ENCODE peak calls at places on chromosomes 5 and 9, in eight cellular contexts. C, J, G, X, R, Z, Q and H are unnamed samples.

GRCh38 chr9:32431940-32432555 is 47.6 kb downstream of the ACO1 start:
- DNase-seq in X (no peak), G (no peak), Z (peak), R (no peak), J (peak), C (peak), Q (no peak), H (peak)

GRCh38 chr9:75889577-75889976 is 896 bp upstream of the PCSK5 start:
- DNase-seq in X (no peak), Z (no peak), R (no peak), C (no peak), J (peak), Q (no peak), G (no peak), H (no peak)

GRCh38 chr9:115165233-115165632 is 47.3 kb upstream of the TNC start:
- DNase-seq in Q (no peak), J (no peak), G (no peak), R (no peak), C (no peak), X (no peak), Z (no peak), H (no peak)

GRCh38 chr5:181181650-181182565 is 23.1 kb downstream of the TRIM7 start:
- DNase-seq in C (peak), Q (peak), G (no peak), J (no peak), R (peak), X (no peak), Z (peak), H (peak)

GRCh38 chr5:3252235-3252634 is 343.4 kb upstream of the IRX1 start:
- DNase-seq in R (no peak), Q (no peak), Z (no peak), G (no peak), J (no peak), X (no peak), C (no peak), H (no peak)

GRCh38 chr5:66960373-66961137 is 236.0 kb downstream of the CD180 start:
- DNase-seq in J (peak), X (no peak), G (no peak), C (no peak), Q (no peak), R (no peak), Z (peak), H (peak)

GRCh38 chr5:91499943-91500531 is 116.9 kb upstream of the ARRDC3 start:
- DNase-seq in G (peak), Q (no peak), J (peak), C (no peak), Z (peak), R (peak), X (no peak), H (peak)

GRCh38 chr9:36100532-36100931 is 36.0 kb upstream of the GLIPR2 start:
- DNase-seq in Q (no peak), R (peak), C (no peak), Z (no peak), G (no peak), J (no peak), X (no peak), H (no peak)

GRCh38 chr9:70553718-70554673 is 139.5 kb upstream of the KLF9 start:
- DNase-seq in Q (no peak), C (no peak), G (no peak), R (peak), J (peak), Z (no peak), X (no peak), H (peak)

GRCh38 chr9:6015278-6016157 is at the start of gene RANBP6:
- DNase-seq in R (peak), J (peak), G (peak), X (peak), Z (peak), Q (peak), C (peak), H (peak)

GRCh38 chr9:115022760-115023434 is 92.5 kb upstream of the TNFSF8 start:
- DNase-seq in G (peak), X (no peak), C (no peak), Q (no peak), Z (no peak), J (no peak), R (peak), H (no peak)

GRCh38 chr9:23643656-23644258 is 182.3 kb downstream of the ELAVL2 start:
- DNase-seq in J (no peak), X (no peak), C (no peak), Z (no peak), Q (no peak), G (no peak), R (no peak), H (peak)

GRCh38 chr5:57435701-57436134 is 46.9 kb downstream of the ACTBL2 start:
- DNase-seq in C (no peak), R (peak), G (peak), Z (no peak), X (no peak), J (no peak), Q (no peak), H (no peak)